ENCODE peak calls at places on chromosomes 5 and 9, in eight cellular contexts. L is SK-N-SH, P is lower lobe of right lung, V is right cardiac atrium, X is neural progenitor cell, W is prostate gland, Q is cardiac muscle cell, O is aorta. G is an unnamed sample. For H3K9me3, the result is how much of the 10 kb centered on the place peaks cover.

GRCh38 chr9:136845465-136846261 is 3.4 kb downstream of the AJM1 start:
- DNase-seq in L (no peak), P (no peak), V (no peak), X (no peak), W (no peak), Q (no peak), O (no peak), G (no peak)

GRCh38 chr5:59542841-59543825 is 350.4 kb downstream of the PDE4D start:
- DNase-seq in L (peak), P (no peak), V (peak), X (peak), W (no peak), Q (peak), O (peak), G (peak)

GRCh38 chr9:97387936-97388684 is 23.8 kb upstream of the TDRD7 start:
- DNase-seq in L (no peak), P (no peak), V (no peak), X (no peak), W (no peak), Q (no peak), O (no peak), G (no peak)

GRCh38 chr5:99379187-99379586 is 450.4 kb upstream of the CHD1 start:
- DNase-seq in L (no peak), P (no peak), V (no peak), X (peak), W (no peak), Q (no peak), O (no peak), G (no peak)

GRCh38 chr9:18905883-18906649 is 126.9 kb downstream of the SAXO1 start:
- DNase-seq in L (no peak), P (no peak), V (no peak), X (no peak), W (no peak), Q (peak), O (no peak), G (no peak)

GRCh38 chr5:95727764-95728191 is 3.4 kb upstream of the RHOBTB3 start:
- DNase-seq in L (peak), P (no peak), V (no peak), X (no peak), W (no peak), Q (peak), O (no peak), G (no peak)

GRCh38 chr9:123478967-123479602 is 123.1 kb downstream of the CRB2 start:
- DNase-seq in L (no peak), P (no peak), V (no peak), X (no peak), W (no peak), Q (no peak), O (no peak), G (peak)

GRCh38 chr9:98867109-98867433 is 59.6 kb downstream of the GALNT12 start:
- DNase-seq in L (no peak), P (no peak), V (no peak), X (no peak), W (no peak), Q (no peak), O (no peak), G (no peak)

GRCh38 chr5:15690611-15691010 is 190.6 kb downstream of the FBXL7 start:
- DNase-seq in L (no peak), P (no peak), V (no peak), X (no peak), W (no peak), Q (peak), O (no peak), G (no peak)

GRCh38 chr5:10460252-10460906 is 18.7 kb downstream of the ROPN1L start:
- DNase-seq in L (peak), P (no peak), V (peak), X (no peak), W (peak), Q (peak), O (peak), G (peak)

GRCh38 chr9:125580701-125581286 is 126.2 kb downstream of the MAPKAP1 start:
- DNase-seq in L (no peak), P (no peak), V (no peak), X (no peak), W (no peak), Q (no peak), O (no peak), G (no peak)

GRCh38 chr5:153712946-153713345 is 222.5 kb downstream of the GRIA1 start:
- DNase-seq in L (no peak), P (no peak), V (no peak), X (no peak), W (no peak), Q (no peak), O (no peak), G (no peak)

GRCh38 chr5:53480474-53481353 is at the start of gene FST:
- DNase-seq in L (peak), P (peak), V (peak), X (peak), W (no peak), Q (peak), O (no peak), G (peak)

GRCh38 chr5:170612256-170612656 is 108.4 kb downstream of the KCNIP1 start:
- DNase-seq in L (no peak), P (no peak), V (no peak), X (peak), W (no peak), Q (no peak), O (no peak), G (no peak)

GRCh38 chr9:1319436-1319835 is 269.3 kb downstream of the DMRT2 start:
- DNase-seq in L (no peak), P (no peak), V (no peak), X (no peak), W (no peak), Q (no peak), O (no peak), G (no peak)

GRCh38 chr9:1320041-1320440 is 269.9 kb downstream of the DMRT2 start:
- DNase-seq in L (no peak), P (no peak), V (no peak), X (no peak), W (no peak), Q (no peak), O (no peak), G (no peak)

DNA sequence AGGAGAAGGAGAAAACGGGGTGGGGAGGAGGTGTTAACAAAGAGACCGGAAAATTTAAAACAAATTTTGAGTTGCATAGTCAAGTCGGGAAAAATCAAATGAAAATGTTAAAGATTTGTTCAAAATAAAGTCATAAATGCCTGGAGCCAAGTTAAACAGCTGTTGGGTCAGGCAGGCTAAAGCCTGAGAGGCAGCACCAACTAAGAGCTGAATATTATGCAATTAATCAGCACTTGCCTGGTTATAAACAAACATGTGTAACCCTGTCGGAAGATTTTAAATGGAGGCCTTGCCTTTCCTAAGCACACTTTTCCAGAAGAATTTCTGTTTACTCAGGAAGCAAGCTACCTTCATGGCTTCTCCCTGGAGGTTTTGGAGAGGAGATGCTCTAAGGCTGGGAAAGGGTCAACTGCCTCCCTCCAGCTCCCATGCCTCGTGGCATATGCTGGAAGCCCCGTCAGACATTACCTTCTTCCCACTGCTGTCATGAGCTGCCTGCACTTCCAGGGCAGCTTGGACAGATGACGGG is 270.6 kb downstream of the DMRT2 start:
- DNase-seq in L (no peak), P (no peak), V (no peak), X (no peak), W (no peak), Q (no peak), O (no peak), G (no peak)
- H3K27ac ChIP-seq in L (no peak), P (no peak), V (no peak), X (no peak), W (no peak), Q (no peak), O (no peak), G (no peak)

DNA sequence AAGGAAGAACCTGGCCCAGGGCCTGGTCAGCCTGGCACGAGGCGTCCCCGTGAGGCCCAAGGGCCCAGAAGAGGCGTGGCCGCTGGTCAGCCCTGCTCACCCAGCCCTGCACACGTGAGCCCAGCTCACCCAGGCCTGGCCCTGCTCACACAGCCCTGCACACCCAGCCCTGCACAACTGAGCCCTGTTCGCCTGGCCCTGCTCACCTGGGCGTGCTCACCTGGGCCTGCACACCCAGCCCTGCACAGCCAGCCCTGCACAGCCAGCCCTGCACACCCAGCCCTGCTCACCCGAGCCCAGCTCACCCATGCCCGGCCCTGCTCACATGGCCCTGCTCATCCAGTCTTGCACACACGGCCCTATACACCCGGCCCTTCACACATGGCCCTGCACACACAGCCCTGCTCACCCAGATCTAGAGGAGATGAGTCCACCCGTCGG is 2.1 kb downstream of the ZDHHC11 start:
- DNase-seq in L (no peak), P (peak), V (peak), X (no peak), W (no peak), Q (no peak), O (peak), G (no peak)
- H3K4me3 ChIP-seq in L (no peak), P (no peak), V (no peak), X (no peak), W (no peak), Q (no peak), O (no peak), G (no peak)

GRCh38 chr5:149094996-149095395 is 32.1 kb upstream of the SH3TC2 start:
- DNase-seq in L (no peak), P (no peak), V (no peak), X (no peak), W (no peak), Q (no peak), O (no peak), G (no peak)
- H3K9me3 ChIP-seq in L (under half), P (under half), V (under half), X (under half), W (under half), Q (under half), O (under half), G (under half)

DNA sequence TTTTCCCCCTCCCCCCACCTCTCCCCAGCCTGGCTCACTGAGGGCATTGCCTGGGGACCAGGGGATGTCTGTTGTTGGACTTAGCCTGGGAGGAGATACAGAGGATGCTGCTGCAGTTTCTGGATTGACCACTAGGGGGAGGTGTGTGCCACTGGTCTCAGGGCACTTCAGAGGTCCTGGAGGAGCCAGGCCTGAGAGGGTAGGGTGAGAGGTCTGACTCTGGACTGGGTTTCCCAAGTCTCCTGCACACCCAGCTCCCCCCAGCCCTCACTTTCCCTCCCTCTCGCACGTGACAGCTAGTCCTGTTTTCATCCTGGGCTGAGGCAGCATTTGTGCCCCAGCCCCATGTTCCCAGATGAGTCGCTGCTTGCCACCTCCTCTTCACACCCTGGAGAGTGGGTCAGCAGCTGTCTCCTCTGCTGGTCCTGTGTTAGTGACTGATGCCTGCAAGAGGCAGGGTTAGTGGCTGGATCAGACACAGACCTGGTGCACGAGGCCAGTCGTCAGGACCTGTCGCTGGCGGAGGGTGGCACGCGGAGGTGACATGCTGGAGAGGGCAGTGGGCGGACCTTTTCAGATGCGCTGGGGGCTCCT is 4.4 kb downstream of the IL3 start:
- DNase-seq in L (peak), P (peak), V (peak), X (peak), W (peak), Q (peak), O (peak), G (peak)
- H3K27ac ChIP-seq in L (no peak), P (no peak), V (no peak), X (no peak), W (no peak), Q (no peak), O (no peak), G (no peak)

GRCh38 chr5:112174959-112175594 is 244.0 kb downstream of the EPB41L4A start:
- DNase-seq in L (peak), P (no peak), V (peak), X (peak), W (peak), Q (peak), O (no peak), G (peak)
- H3K4me3 ChIP-seq in L (peak), P (no peak), V (no peak), X (no peak), W (no peak), Q (no peak), O (no peak), G (no peak)